ENCODE peak calls at places on chromosomes 7 and 10, in nine cellular contexts. One of them, this sample, is unnamed.

GRCh38 chr7:80843018-80843671 is 75.7 kb downstream of the SEMA3C start:
- DNase-seq in tibial artery: no peak
- DNase-seq in IMR-90: no peak
- DNase-seq in GM06990: no peak
- DNase-seq in AG04450: no peak
- DNase-seq in lower leg skin: no peak
- DNase-seq in astrocyte of the spinal cord: peak; percentile 48
- DNase-seq in adrenal gland: no peak
- DNase-seq in neural crest cell: no peak
- DNase-seq in this sample: no peak

GRCh38 chr10:29681700-29682444 is 47.1 kb upstream of the SVIL start:
- DNase-seq in tibial artery: peak; percentile 29
- DNase-seq in IMR-90: no peak
- DNase-seq in GM06990: no peak
- DNase-seq in AG04450: no peak
- DNase-seq in lower leg skin: no peak
- DNase-seq in astrocyte of the spinal cord: no peak
- DNase-seq in adrenal gland: no peak
- DNase-seq in neural crest cell: no peak
- DNase-seq in this sample: no peak

GRCh38 chr7:601573-602340 is 82.1 kb upstream of the PDGFA start:
- DNase-seq in tibial artery: peak; percentile 65
- DNase-seq in IMR-90: peak; percentile 19
- DNase-seq in GM06990: peak; percentile 85
- DNase-seq in AG04450: no peak
- DNase-seq in lower leg skin: peak; percentile 91
- DNase-seq in astrocyte of the spinal cord: peak; percentile 25
- DNase-seq in adrenal gland: peak; percentile 62
- DNase-seq in neural crest cell: no peak
- DNase-seq in this sample: no peak

GRCh38 chr10:74000892-74001669 is 3.2 kb downstream of the VCL start:
- DNase-seq in tibial artery: no peak
- DNase-seq in IMR-90: no peak
- DNase-seq in GM06990: no peak
- DNase-seq in AG04450: no peak
- DNase-seq in lower leg skin: no peak
- DNase-seq in astrocyte of the spinal cord: no peak
- DNase-seq in adrenal gland: no peak
- DNase-seq in neural crest cell: no peak
- DNase-seq in this sample: no peak

GRCh38 chr10:113520606-113521481 is 32.0 kb upstream of the HABP2 start:
- DNase-seq in tibial artery: peak; percentile 78
- DNase-seq in IMR-90: peak; percentile 70
- DNase-seq in GM06990: no peak
- DNase-seq in AG04450: peak; percentile 45
- DNase-seq in lower leg skin: peak; percentile 92
- DNase-seq in astrocyte of the spinal cord: peak; percentile 63
- DNase-seq in adrenal gland: peak; percentile 85
- DNase-seq in neural crest cell: peak; percentile 64
- DNase-seq in this sample: peak; percentile 44

GRCh38 chr10:74078037-74078436 is 72.6 kb downstream of the AP3M1 start:
- DNase-seq in tibial artery: no peak
- DNase-seq in IMR-90: peak; percentile 66
- DNase-seq in GM06990: peak; percentile 37
- DNase-seq in AG04450: no peak
- DNase-seq in lower leg skin: no peak
- DNase-seq in astrocyte of the spinal cord: peak; percentile 77
- DNase-seq in adrenal gland: no peak
- DNase-seq in neural crest cell: no peak
- DNase-seq in this sample: no peak

GRCh38 chr7:70267381-70267780 is 669.1 kb downstream of the AUTS2 start:
- DNase-seq in tibial artery: no peak
- DNase-seq in IMR-90: no peak
- DNase-seq in GM06990: no peak
- DNase-seq in AG04450: no peak
- DNase-seq in lower leg skin: no peak
- DNase-seq in astrocyte of the spinal cord: no peak
- DNase-seq in adrenal gland: no peak
- DNase-seq in neural crest cell: no peak
- DNase-seq in this sample: no peak

GRCh38 chr10:102457591-102458150 is 6.3 kb upstream of the C10orf95 start:
- DNase-seq in tibial artery: no peak
- DNase-seq in IMR-90: no peak
- DNase-seq in GM06990: no peak
- DNase-seq in AG04450: no peak
- DNase-seq in lower leg skin: no peak
- DNase-seq in astrocyte of the spinal cord: no peak
- DNase-seq in adrenal gland: no peak
- DNase-seq in neural crest cell: no peak
- DNase-seq in this sample: no peak

GRCh38 chr10:131874991-131875451 is 25.8 kb upstream of the PPP2R2D start:
- DNase-seq in tibial artery: peak; percentile 56
- DNase-seq in IMR-90: peak; percentile 72
- DNase-seq in GM06990: peak; percentile 26
- DNase-seq in AG04450: peak; percentile 52
- DNase-seq in lower leg skin: peak; percentile 91
- DNase-seq in astrocyte of the spinal cord: peak; percentile 68
- DNase-seq in adrenal gland: peak; percentile 83
- DNase-seq in neural crest cell: peak; percentile 93
- DNase-seq in this sample: peak; percentile 79

GRCh38 chr7:16063691-16064090 is 357.6 kb downstream of the CRPPA start:
- DNase-seq in tibial artery: no peak
- DNase-seq in IMR-90: no peak
- DNase-seq in GM06990: no peak
- DNase-seq in AG04450: no peak
- DNase-seq in lower leg skin: no peak
- DNase-seq in astrocyte of the spinal cord: peak; percentile 40
- DNase-seq in adrenal gland: no peak
- DNase-seq in neural crest cell: no peak
- DNase-seq in this sample: no peak

GRCh38 chr7:149813254-149814035 is 24.7 kb upstream of the ZNF862 start:
- DNase-seq in tibial artery: no peak
- DNase-seq in IMR-90: no peak
- DNase-seq in GM06990: no peak
- DNase-seq in AG04450: no peak
- DNase-seq in lower leg skin: no peak
- DNase-seq in astrocyte of the spinal cord: no peak
- DNase-seq in adrenal gland: no peak
- DNase-seq in neural crest cell: no peak
- DNase-seq in this sample: no peak

GRCh38 chr7:149811831-149812490 is 26.2 kb upstream of the ZNF862 start:
- DNase-seq in tibial artery: no peak
- DNase-seq in IMR-90: no peak
- DNase-seq in GM06990: no peak
- DNase-seq in AG04450: no peak
- DNase-seq in lower leg skin: no peak
- DNase-seq in astrocyte of the spinal cord: no peak
- DNase-seq in adrenal gland: no peak
- DNase-seq in neural crest cell: no peak
- DNase-seq in this sample: no peak

GRCh38 chr7:149808311-149808710 is 29.9 kb upstream of the ZNF862 start:
- DNase-seq in tibial artery: no peak
- DNase-seq in IMR-90: no peak
- DNase-seq in GM06990: no peak
- DNase-seq in AG04450: no peak
- DNase-seq in lower leg skin: no peak
- DNase-seq in astrocyte of the spinal cord: no peak
- DNase-seq in adrenal gland: no peak
- DNase-seq in neural crest cell: no peak
- DNase-seq in this sample: no peak

GRCh38 chr7:149809215-149809614 is 29.0 kb upstream of the ZNF862 start:
- DNase-seq in tibial artery: no peak
- DNase-seq in IMR-90: no peak
- DNase-seq in GM06990: no peak
- DNase-seq in AG04450: no peak
- DNase-seq in lower leg skin: no peak
- DNase-seq in astrocyte of the spinal cord: no peak
- DNase-seq in adrenal gland: peak; percentile 58
- DNase-seq in neural crest cell: no peak
- DNase-seq in this sample: no peak

GRCh38 chr7:149811221-149811620 is 27.0 kb upstream of the ZNF862 start:
- DNase-seq in tibial artery: no peak
- DNase-seq in IMR-90: peak; percentile 7
- DNase-seq in GM06990: no peak
- DNase-seq in AG04450: no peak
- DNase-seq in lower leg skin: no peak
- DNase-seq in astrocyte of the spinal cord: no peak
- DNase-seq in adrenal gland: no peak
- DNase-seq in neural crest cell: no peak
- DNase-seq in this sample: no peak
- TF ChIP-seq CTCF in tibial artery: no peak
- TF ChIP-seq CTCF in IMR-90: peak; percentile 28
- TF ChIP-seq CTCF in GM06990: peak; percentile 21
- TF ChIP-seq CTCF in AG04450: peak; percentile 31
- TF ChIP-seq CTCF in lower leg skin: no peak
- TF ChIP-seq CTCF in astrocyte of the spinal cord: peak; percentile 39
- TF ChIP-seq CTCF in adrenal gland: no peak
- TF ChIP-seq CTCF in neural crest cell: peak; percentile 35
- TF ChIP-seq CTCF in this sample: no peak

GRCh38 chr7:144659211-144659610 is 176.6 kb downstream of the TPK1 start:
- DNase-seq in tibial artery: no peak
- DNase-seq in IMR-90: no peak
- DNase-seq in GM06990: no peak
- DNase-seq in AG04450: no peak
- DNase-seq in lower leg skin: no peak
- DNase-seq in astrocyte of the spinal cord: no peak
- DNase-seq in adrenal gland: no peak
- DNase-seq in neural crest cell: no peak
- DNase-seq in this sample: no peak

GRCh38 chr7:144653449-144653848 is 182.4 kb downstream of the TPK1 start:
- DNase-seq in tibial artery: no peak
- DNase-seq in IMR-90: no peak
- DNase-seq in GM06990: no peak
- DNase-seq in AG04450: no peak
- DNase-seq in lower leg skin: no peak
- DNase-seq in astrocyte of the spinal cord: no peak
- DNase-seq in adrenal gland: no peak
- DNase-seq in neural crest cell: no peak
- DNase-seq in this sample: no peak

DNA sequence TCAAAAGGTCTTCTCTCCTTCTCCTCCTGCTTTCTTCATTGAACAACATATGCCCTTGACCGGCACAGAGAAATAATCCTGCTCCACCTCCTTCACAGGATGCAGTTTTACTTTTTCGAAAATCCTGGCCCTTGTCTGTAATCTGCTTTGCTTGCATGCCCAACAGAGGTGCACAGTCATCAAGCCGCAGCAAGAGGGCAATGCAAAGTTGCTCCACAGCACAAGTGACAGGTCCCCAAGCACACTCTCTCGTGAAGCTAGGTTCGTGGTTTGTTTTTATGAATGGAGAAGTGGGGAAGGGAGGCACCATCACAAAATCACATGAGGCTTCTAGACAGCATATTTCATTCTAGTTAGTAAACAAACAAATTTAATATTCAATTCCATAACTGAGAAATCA is 178.9 kb downstream of the TPK1 start:
- DNase-seq in tibial artery: no peak
- DNase-seq in IMR-90: no peak
- DNase-seq in GM06990: no peak
- DNase-seq in AG04450: no peak
- DNase-seq in lower leg skin: no peak
- DNase-seq in astrocyte of the spinal cord: no peak
- DNase-seq in adrenal gland: no peak
- DNase-seq in neural crest cell: no peak
- DNase-seq in this sample: no peak
- TF ChIP-seq CTCF in tibial artery: no peak
- TF ChIP-seq CTCF in IMR-90: no peak
- TF ChIP-seq CTCF in GM06990: no peak
- TF ChIP-seq CTCF in AG04450: no peak
- TF ChIP-seq CTCF in lower leg skin: no peak
- TF ChIP-seq CTCF in astrocyte of the spinal cord: no peak
- TF ChIP-seq CTCF in adrenal gland: no peak
- TF ChIP-seq CTCF in neural crest cell: peak; percentile 19
- TF ChIP-seq CTCF in this sample: no peak

DNA sequence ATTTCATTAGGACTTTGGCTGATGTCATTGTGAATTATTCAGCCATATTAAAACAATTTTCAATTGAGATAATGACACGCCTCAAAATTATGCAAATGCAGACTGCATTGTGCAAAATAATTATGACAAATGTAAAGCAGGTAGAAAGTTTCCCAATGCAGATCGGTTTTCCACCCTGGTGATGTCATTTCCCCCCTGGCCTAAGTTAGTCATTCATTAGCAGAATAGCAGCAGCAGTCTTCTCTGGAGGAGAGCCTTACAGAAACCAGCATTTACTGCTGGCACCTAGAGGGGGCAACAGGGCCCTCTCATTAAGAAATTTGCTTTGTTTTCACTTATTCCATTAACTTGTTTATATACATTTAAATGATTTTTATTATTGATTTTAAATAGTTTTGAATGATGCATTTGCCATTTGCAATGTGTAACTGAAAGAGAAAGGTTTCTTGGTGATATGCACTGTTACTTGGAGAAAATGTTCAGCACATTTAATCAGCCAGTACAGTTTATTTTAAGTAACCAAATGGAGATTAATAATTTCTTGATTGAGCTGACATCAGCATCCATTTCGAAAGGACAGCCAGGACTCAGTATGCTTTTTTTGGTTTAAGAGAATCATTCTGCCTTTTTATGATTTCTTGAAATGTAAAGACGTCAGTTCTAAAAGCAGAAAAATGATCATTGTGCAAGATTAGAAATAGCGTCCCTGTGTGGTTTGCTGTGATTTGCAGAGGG is 3.4 kb downstream of the ARID5B start:
- DNase-seq in tibial artery: no peak
- DNase-seq in IMR-90: peak; percentile 80
- DNase-seq in GM06990: no peak
- DNase-seq in AG04450: no peak
- DNase-seq in lower leg skin: no peak
- DNase-seq in astrocyte of the spinal cord: peak; percentile 75
- DNase-seq in adrenal gland: peak; percentile 47
- DNase-seq in neural crest cell: no peak
- DNase-seq in this sample: no peak
- TF ChIP-seq CTCF in tibial artery: no peak
- TF ChIP-seq CTCF in IMR-90: peak; percentile 43
- TF ChIP-seq CTCF in GM06990: peak; percentile 36
- TF ChIP-seq CTCF in AG04450: peak; percentile 44
- TF ChIP-seq CTCF in lower leg skin: no peak
- TF ChIP-seq CTCF in astrocyte of the spinal cord: peak; percentile 50
- TF ChIP-seq CTCF in adrenal gland: no peak
- TF ChIP-seq CTCF in neural crest cell: peak; percentile 35
- TF ChIP-seq CTCF in this sample: peak; percentile 53

DNA sequence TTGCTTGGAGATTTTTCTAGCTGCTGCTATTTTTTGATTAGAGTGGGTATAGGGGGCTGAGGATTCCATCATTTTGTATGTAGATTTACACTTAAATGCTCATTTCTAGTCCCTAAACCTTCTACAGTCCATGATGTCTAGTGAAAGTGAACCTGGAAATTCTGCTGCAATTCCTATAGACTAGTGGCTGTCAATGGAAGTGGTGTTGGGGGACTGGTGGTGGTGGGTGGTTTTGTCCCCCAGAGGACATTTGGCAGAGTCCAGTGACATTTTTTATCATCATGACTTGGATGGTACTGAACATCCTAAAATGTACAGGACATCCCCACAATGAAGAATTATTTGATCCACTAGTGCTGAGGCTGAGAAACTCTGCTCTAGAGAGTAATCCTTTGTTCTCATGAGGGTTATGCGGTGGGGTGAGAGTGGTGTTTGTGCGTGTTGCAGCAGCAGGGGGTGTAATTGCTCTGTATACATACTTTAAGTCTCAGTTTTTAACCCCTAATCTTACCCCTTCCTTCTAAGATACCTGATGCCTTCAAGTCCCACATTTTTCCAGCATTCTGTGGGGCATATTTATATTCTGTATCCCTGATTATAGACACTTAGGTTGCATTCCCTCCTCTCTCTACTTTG is 35.0 kb downstream of the KIF11 start:
- DNase-seq in tibial artery: no peak
- DNase-seq in IMR-90: no peak
- DNase-seq in GM06990: no peak
- DNase-seq in AG04450: no peak
- DNase-seq in lower leg skin: no peak
- DNase-seq in astrocyte of the spinal cord: peak; percentile 7
- DNase-seq in adrenal gland: no peak
- DNase-seq in neural crest cell: no peak
- DNase-seq in this sample: no peak
- TF ChIP-seq CTCF in tibial artery: no peak
- TF ChIP-seq CTCF in IMR-90: no peak
- TF ChIP-seq CTCF in GM06990: no peak
- TF ChIP-seq CTCF in AG04450: no peak
- TF ChIP-seq CTCF in lower leg skin: no peak
- TF ChIP-seq CTCF in astrocyte of the spinal cord: no peak
- TF ChIP-seq CTCF in adrenal gland: no peak
- TF ChIP-seq CTCF in neural crest cell: no peak
- TF ChIP-seq CTCF in this sample: peak; percentile 33

This sample was measured in progenitor cell of endocrine pancreas.